ENCODE peak calls at places on chromosome 16, in seven cellular contexts. W, A, K, P, T, M and R are unnamed samples.

GRCh38 chr16:48687421-48688038 is 77.5 kb upstream of the N4BP1 start:
- DNase-seq in W (no peak), P (peak), T (peak), M (peak), A (peak), K (peak), R (peak)

GRCh38 chr16:7597677-7598076 is 265.0 kb downstream of the RBFOX1 start:
- DNase-seq in T (no peak), M (no peak), P (no peak), K (no peak), A (no peak), W (no peak), R (no peak)

GRCh38 chr16:14360326-14361037 is 269.6 kb downstream of the PARN start:
- DNase-seq in T (no peak), P (no peak), K (no peak), W (no peak), A (no peak), M (no peak), R (no peak)

GRCh38 chr16:22732315-22732840 is 81.6 kb upstream of the HS3ST2 start:
- DNase-seq in K (no peak), A (no peak), P (no peak), T (no peak), W (no peak), M (no peak), R (no peak)

GRCh38 chr16:65226077-65226476 is 104.2 kb upstream of the CDH11 start:
- DNase-seq in M (no peak), P (no peak), K (no peak), A (no peak), T (no peak), W (no peak), R (no peak)

GRCh38 chr16:87761020-87761506 is 4.7 kb downstream of the KLHDC4 start:
- DNase-seq in T (no peak), M (no peak), W (no peak), P (no peak), K (no peak), A (no peak), R (no peak)

GRCh38 chr16:75559002-75559401 is 3.0 kb upstream of the TMEM231 start:
- DNase-seq in A (no peak), M (no peak), P (no peak), W (no peak), K (no peak), T (no peak), R (no peak)

GRCh38 chr16:56193951-56194726 is 2.9 kb downstream of the GNAO1 start:
- DNase-seq in A (no peak), K (peak), W (peak), T (no peak), M (peak), P (peak), R (peak)